ENCODE peak calls at places on chromosome 7, in five cellular contexts. B is SK-N-SH, T is K562, V is GM12878, W is HepG2. Q is an unnamed sample.

GRCh38 chr7:151139791-151140190 is 27.7 kb downstream of the GBX1 start:
- DNase-seq in B (no peak), T (no peak), V (no peak), W (no peak), Q (no peak)

GRCh38 chr7:103063895-103064294 is 10.7 kb downstream of the FBXL13 start:
- DNase-seq in B (no peak), T (no peak), V (no peak), W (no peak), Q (no peak)

GRCh38 chr7:1355568-1356340 is 103.5 kb downstream of the MICALL2 start:
- DNase-seq in B (peak; percentile 51), T (no peak), V (no peak), W (no peak), Q (no peak)

GRCh38 chr7:11194492-11194891 is 220.8 kb downstream of the PHF14 start:
- DNase-seq in B (no peak), T (no peak), V (no peak), W (no peak), Q (no peak)

GRCh38 chr7:105693576-105693975 is 112.3 kb upstream of the EFCAB10 start:
- DNase-seq in B (no peak), T (no peak), V (no peak), W (no peak), Q (no peak)

GRCh38 chr7:29988391-29989256 is 977 bp downstream of the SCRN1 start:
- DNase-seq in B (peak; percentile 83), T (no peak), V (peak; percentile 63), W (peak; percentile 57), Q (peak; percentile 10)

GRCh38 chr7:103499976-103500375 is 54.0 kb upstream of the SLC26A5 start:
- DNase-seq in B (no peak), T (no peak), V (no peak), W (no peak), Q (no peak)

GRCh38 chr7:124603066-124603465 is 162.5 kb downstream of the GPR37 start:
- DNase-seq in B (no peak), T (no peak), V (no peak), W (no peak), Q (no peak)

GRCh38 chr7:138243430-138243829 is 167.2 kb downstream of the AKR1D1 start:
- DNase-seq in B (no peak), T (peak; percentile 78), V (no peak), W (peak; percentile 50), Q (no peak)

GRCh38 chr7:73721237-73721848 is 1.9 kb upstream of the STX1A start:
- DNase-seq in B (peak; percentile 25), T (no peak), V (no peak), W (no peak), Q (no peak)

GRCh38 chr7:44966731-44967538 is 11.9 kb downstream of the MYO1G start:
- DNase-seq in B (peak; percentile 32), T (peak; percentile 26), V (no peak), W (no peak), Q (no peak)

GRCh38 chr7:43044521-43044920 is 67.9 kb upstream of the HECW1 start:
- DNase-seq in B (no peak), T (no peak), V (no peak), W (no peak), Q (no peak)

GRCh38 chr7:102317231-102318059 is 30.8 kb downstream of the SH2B2 start:
- DNase-seq in B (peak; percentile 36), T (peak; percentile 56), V (no peak), W (no peak), Q (no peak)

GRCh38 chr7:40716052-40716451 is 581.2 kb downstream of the SUGCT start:
- DNase-seq in B (no peak), T (no peak), V (no peak), W (no peak), Q (no peak)

GRCh38 chr7:150903627-150904026 is 51.3 kb downstream of the AOC1 start:
- DNase-seq in B (peak; percentile 40), T (no peak), V (no peak), W (no peak), Q (no peak)

GRCh38 chr7:49244543-49244942 is 320.2 kb downstream of the CDC14C start:
- DNase-seq in B (no peak), T (no peak), V (no peak), W (no peak), Q (no peak)

GRCh38 chr7:69283421-69283820 is 314.9 kb upstream of the AUTS2 start:
- DNase-seq in B (no peak), T (no peak), V (no peak), W (no peak), Q (no peak)

GRCh38 chr7:132249591-132249971 is 326.7 kb downstream of the PLXNA4 start:
- DNase-seq in B (peak; percentile 40), T (peak; percentile 51), V (no peak), W (peak; percentile 64), Q (no peak)

GRCh38 chr7:22193361-22194016 is 163.5 kb downstream of the RAPGEF5 start:
- DNase-seq in B (no peak), T (no peak), V (no peak), W (no peak), Q (no peak)

GRCh38 chr7:6205921-6206660 is 66.3 kb downstream of the CYTH3 start:
- DNase-seq in B (peak; percentile 82), T (no peak), V (no peak), W (no peak), Q (no peak)

GRCh38 chr7:41491752-41492405 is 211.0 kb downstream of the INHBA start:
- DNase-seq in B (no peak), T (no peak), V (no peak), W (no peak), Q (no peak)

GRCh38 chr7:25075459-25075858 is 49.6 kb downstream of the CYCS start:
- DNase-seq in B (no peak), T (no peak), V (no peak), W (no peak), Q (no peak)

GRCh38 chr7:156224441-156225225 is 412.4 kb upstream of the SHH start:
- DNase-seq in B (no peak), T (no peak), V (no peak), W (no peak), Q (no peak)

GRCh38 chr7:6709808-6710207 is 3.1 kb upstream of the ZNF12 start:
- DNase-seq in B (no peak), T (no peak), V (no peak), W (peak; percentile 58), Q (no peak)

GRCh38 chr7:6730343-6730633 is 23.5 kb upstream of the ZNF12 start:
- DNase-seq in B (no peak), T (peak; percentile 46), V (no peak), W (peak; percentile 18), Q (peak; percentile 25)

GRCh38 chr7:107971613-107972012 is 31.3 kb downstream of the LAMB1 start:
- DNase-seq in B (no peak), T (peak; percentile 35), V (no peak), W (no peak), Q (no peak)

GRCh38 chr7:81736088-81736487 is 33.8 kb downstream of the HGF start:
- DNase-seq in B (no peak), T (no peak), V (no peak), W (no peak), Q (no peak)
- TF ChIP-seq REST in B (no peak), T (no peak), V (no peak), W (no peak), Q (no peak)

GRCh38 chr7:112748381-112748780 is 41.8 kb downstream of the TMEM168 start:
- DNase-seq in B (no peak), T (no peak), V (no peak), W (no peak), Q (no peak)
- TF ChIP-seq GABPA in B (no peak), T (no peak), V (no peak), W (no peak), Q (no peak)

DNA sequence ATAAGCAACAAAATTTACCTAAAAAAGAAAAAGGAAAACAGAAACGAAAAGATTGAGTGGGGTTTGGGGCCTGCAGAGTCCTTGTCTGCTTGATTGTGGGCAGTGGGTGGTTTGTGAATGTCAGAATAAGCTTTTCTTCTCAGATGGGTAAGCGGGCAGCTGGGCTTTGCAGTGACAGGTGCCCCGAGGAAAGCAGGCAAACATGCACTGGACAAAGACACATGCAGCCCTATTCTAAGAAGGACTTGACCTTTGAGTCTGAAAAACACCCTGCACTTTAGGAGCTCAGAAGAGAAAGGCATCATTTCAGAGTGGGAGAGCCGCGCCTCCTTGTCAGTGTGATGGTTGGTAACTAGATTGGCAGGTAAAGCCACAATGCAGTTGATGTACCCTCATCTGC is 562.7 kb downstream of the PTPRN2 start:
- DNase-seq in B (no peak), T (no peak), V (no peak), W (no peak), Q (no peak)
- TF ChIP-seq REST in B (no peak), T (no peak), V (no peak), W (no peak), Q (no peak)

DNA sequence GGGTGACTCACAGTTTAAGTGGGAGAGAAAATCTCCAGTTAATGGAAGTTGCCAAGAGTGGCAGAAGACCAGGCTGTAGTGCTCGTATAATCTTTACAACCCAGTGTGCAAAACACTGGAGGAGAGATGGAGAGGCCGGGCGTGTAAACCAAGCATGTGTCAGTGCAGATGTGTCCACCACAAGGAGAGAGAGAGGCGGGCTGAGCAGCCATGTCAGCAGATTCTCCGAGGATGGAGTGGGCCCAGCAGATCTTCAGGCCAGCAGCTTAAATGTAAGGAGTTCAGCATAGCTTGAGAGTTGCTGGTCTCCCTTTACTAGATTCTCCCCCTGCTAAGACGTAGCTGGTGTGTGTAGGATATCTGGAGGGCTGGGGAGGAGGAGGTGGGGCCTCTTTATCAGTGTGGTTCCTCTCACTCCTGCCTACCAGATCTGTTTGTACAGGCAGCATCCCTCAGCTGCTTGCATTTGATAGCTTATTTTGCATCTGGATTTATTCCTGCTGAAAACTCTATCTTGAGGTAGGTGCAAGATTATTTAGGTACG is 13.7 kb downstream of the BPGM start:
- DNase-seq in B (no peak), T (peak; percentile 92), V (no peak), W (no peak), Q (no peak)
- TF ChIP-seq GABPA in B (no peak), T (no peak), V (no peak), W (no peak), Q (no peak)